ENCODE peak calls at places on chromosome 18, in eight cellular contexts. One of them, this sample, is unnamed.

GRCh38 chr18:73531601-73532000 is 616.0 kb downstream of the FBXO15 start:
- DNase-seq in Right ventricle myocardium superior: no peak
- DNase-seq in COR-L47: no peak
- DNase-seq in coronary artery: no peak
- DNase-seq in T-helper 1 cell: no peak
- DNase-seq in Kasumi-1: no peak
- DNase-seq in nucleus accumbens: no peak
- DNase-seq in IMR-90: no peak
- DNase-seq in this sample: no peak

GRCh38 chr18:56869189-56869777 is 218.1 kb downstream of the WDR7 start:
- DNase-seq in nucleus accumbens: peak
- DNase-seq in COR-L47: peak
- DNase-seq in T-helper 1 cell: no peak
- DNase-seq in Kasumi-1: peak
- DNase-seq in Right ventricle myocardium superior: no peak
- DNase-seq in coronary artery: no peak
- DNase-seq in IMR-90: peak
- DNase-seq in this sample: no peak

GRCh38 chr18:44826418-44827259 is 146.0 kb downstream of the SETBP1 start:
- DNase-seq in T-helper 1 cell: no peak
- DNase-seq in Kasumi-1: peak
- DNase-seq in COR-L47: peak
- DNase-seq in coronary artery: no peak
- DNase-seq in Right ventricle myocardium superior: peak
- DNase-seq in nucleus accumbens: peak
- DNase-seq in IMR-90: peak
- DNase-seq in this sample: peak

GRCh38 chr18:67520276-67521035 is 3.9 kb upstream of the DSEL start:
- DNase-seq in IMR-90: peak
- DNase-seq in coronary artery: no peak
- DNase-seq in T-helper 1 cell: no peak
- DNase-seq in Kasumi-1: no peak
- DNase-seq in COR-L47: no peak
- DNase-seq in nucleus accumbens: no peak
- DNase-seq in Right ventricle myocardium superior: no peak
- DNase-seq in this sample: no peak

GRCh38 chr18:62663731-62664336 is 51.5 kb upstream of the PHLPP1 start:
- DNase-seq in COR-L47: no peak
- DNase-seq in IMR-90: peak
- DNase-seq in Kasumi-1: no peak
- DNase-seq in T-helper 1 cell: no peak
- DNase-seq in Right ventricle myocardium superior: no peak
- DNase-seq in nucleus accumbens: no peak
- DNase-seq in coronary artery: no peak
- DNase-seq in this sample: no peak

GRCh38 chr18:79069792-79070151 is 578 bp downstream of the ATP9B start:
- DNase-seq in IMR-90: no peak
- DNase-seq in nucleus accumbens: no peak
- DNase-seq in COR-L47: no peak
- DNase-seq in T-helper 1 cell: no peak
- DNase-seq in coronary artery: no peak
- DNase-seq in Kasumi-1: peak
- DNase-seq in Right ventricle myocardium superior: no peak
- DNase-seq in this sample: no peak

GRCh38 chr18:51617167-51617566 is 419.7 kb upstream of the MEX3C start:
- DNase-seq in T-helper 1 cell: no peak
- DNase-seq in COR-L47: no peak
- DNase-seq in Right ventricle myocardium superior: no peak
- DNase-seq in nucleus accumbens: no peak
- DNase-seq in IMR-90: no peak
- DNase-seq in coronary artery: no peak
- DNase-seq in Kasumi-1: no peak
- DNase-seq in this sample: no peak

GRCh38 chr18:56248613-56249235 is 389.7 kb downstream of the TXNL1 start:
- DNase-seq in COR-L47: no peak
- DNase-seq in Right ventricle myocardium superior: no peak
- DNase-seq in T-helper 1 cell: no peak
- DNase-seq in IMR-90: no peak
- DNase-seq in nucleus accumbens: no peak
- DNase-seq in coronary artery: no peak
- DNase-seq in Kasumi-1: no peak
- DNase-seq in this sample: no peak

GRCh38 chr18:31274915-31275314 is 43.0 kb upstream of the DSG1 start:
- DNase-seq in Kasumi-1: no peak
- DNase-seq in coronary artery: no peak
- DNase-seq in COR-L47: peak
- DNase-seq in IMR-90: no peak
- DNase-seq in T-helper 1 cell: no peak
- DNase-seq in nucleus accumbens: no peak
- DNase-seq in Right ventricle myocardium superior: peak
- DNase-seq in this sample: peak

GRCh38 chr18:51051105-51051712 is 21.2 kb downstream of the SMAD4 start:
- DNase-seq in coronary artery: no peak
- DNase-seq in Kasumi-1: peak
- DNase-seq in T-helper 1 cell: no peak
- DNase-seq in Right ventricle myocardium superior: no peak
- DNase-seq in COR-L47: peak
- DNase-seq in nucleus accumbens: no peak
- DNase-seq in IMR-90: peak
- DNase-seq in this sample: no peak

GRCh38 chr18:2723207-2723606 is 67.7 kb downstream of the SMCHD1 start:
- DNase-seq in T-helper 1 cell: no peak
- DNase-seq in coronary artery: no peak
- DNase-seq in nucleus accumbens: no peak
- DNase-seq in IMR-90: peak
- DNase-seq in Kasumi-1: no peak
- DNase-seq in COR-L47: no peak
- DNase-seq in Right ventricle myocardium superior: no peak
- DNase-seq in this sample: no peak

GRCh38 chr18:70154591-70155194 is 50.8 kb downstream of the RTTN start:
- DNase-seq in T-helper 1 cell: no peak
- DNase-seq in IMR-90: peak
- DNase-seq in nucleus accumbens: no peak
- DNase-seq in Kasumi-1: no peak
- DNase-seq in coronary artery: no peak
- DNase-seq in Right ventricle myocardium superior: no peak
- DNase-seq in COR-L47: no peak
- DNase-seq in this sample: no peak

GRCh38 chr18:59008302-59008974 is 131.2 kb upstream of the SEC11C start:
- DNase-seq in Kasumi-1: no peak
- DNase-seq in IMR-90: peak
- DNase-seq in Right ventricle myocardium superior: no peak
- DNase-seq in nucleus accumbens: no peak
- DNase-seq in coronary artery: no peak
- DNase-seq in T-helper 1 cell: no peak
- DNase-seq in COR-L47: no peak
- DNase-seq in this sample: no peak

GRCh38 chr18:45837283-45838070 is 12.0 kb downstream of the SIGLEC15 start:
- DNase-seq in COR-L47: no peak
- DNase-seq in nucleus accumbens: no peak
- DNase-seq in Kasumi-1: peak
- DNase-seq in IMR-90: no peak
- DNase-seq in Right ventricle myocardium superior: peak
- DNase-seq in T-helper 1 cell: peak
- DNase-seq in coronary artery: no peak
- DNase-seq in this sample: peak

GRCh38 chr18:54233228-54233625 is 8.8 kb upstream of the MBD2 start:
- DNase-seq in Kasumi-1: no peak
- DNase-seq in IMR-90: no peak
- DNase-seq in nucleus accumbens: no peak
- DNase-seq in Right ventricle myocardium superior: no peak
- DNase-seq in COR-L47: no peak
- DNase-seq in coronary artery: no peak
- DNase-seq in T-helper 1 cell: no peak
- DNase-seq in this sample: no peak

GRCh38 chr18:35696307-35696706 is 114.8 kb downstream of the GALNT1 start:
- DNase-seq in nucleus accumbens: no peak
- DNase-seq in Kasumi-1: no peak
- DNase-seq in COR-L47: no peak
- DNase-seq in T-helper 1 cell: no peak
- DNase-seq in Right ventricle myocardium superior: no peak
- DNase-seq in coronary artery: no peak
- DNase-seq in IMR-90: peak
- DNase-seq in this sample: no peak

GRCh38 chr18:47184419-47185050 is 8.4 kb upstream of the IER3IP1 start:
- DNase-seq in Kasumi-1: no peak
- DNase-seq in COR-L47: peak
- DNase-seq in T-helper 1 cell: no peak
- DNase-seq in IMR-90: peak
- DNase-seq in Right ventricle myocardium superior: no peak
- DNase-seq in coronary artery: no peak
- DNase-seq in nucleus accumbens: no peak
- DNase-seq in this sample: no peak

GRCh38 chr18:10015941-10016819 is 102.4 kb downstream of the VAPA start:
- DNase-seq in coronary artery: no peak
- DNase-seq in T-helper 1 cell: no peak
- DNase-seq in Kasumi-1: no peak
- DNase-seq in nucleus accumbens: no peak
- DNase-seq in COR-L47: peak
- DNase-seq in IMR-90: peak
- DNase-seq in Right ventricle myocardium superior: no peak
- DNase-seq in this sample: no peak

GRCh38 chr18:31218671-31219383 is 56.2 kb upstream of the DSC1 start:
- DNase-seq in IMR-90: no peak
- DNase-seq in COR-L47: no peak
- DNase-seq in Kasumi-1: no peak
- DNase-seq in T-helper 1 cell: no peak
- DNase-seq in coronary artery: no peak
- DNase-seq in nucleus accumbens: no peak
- DNase-seq in Right ventricle myocardium superior: no peak
- DNase-seq in this sample: no peak

GRCh38 chr18:61992285-61992684 is 99.5 kb upstream of the RNF152 start:
- DNase-seq in Right ventricle myocardium superior: no peak
- DNase-seq in COR-L47: no peak
- DNase-seq in nucleus accumbens: no peak
- DNase-seq in coronary artery: no peak
- DNase-seq in T-helper 1 cell: no peak
- DNase-seq in IMR-90: peak
- DNase-seq in Kasumi-1: no peak
- DNase-seq in this sample: no peak

GRCh38 chr18:36653870-36654269 is 174.9 kb downstream of the TPGS2 start:
- DNase-seq in IMR-90: no peak
- DNase-seq in Right ventricle myocardium superior: no peak
- DNase-seq in COR-L47: no peak
- DNase-seq in Kasumi-1: no peak
- DNase-seq in coronary artery: no peak
- DNase-seq in nucleus accumbens: no peak
- DNase-seq in T-helper 1 cell: no peak
- DNase-seq in this sample: no peak

GRCh38 chr18:37617623-37618022 is 52.0 kb upstream of the CELF4 start:
- DNase-seq in T-helper 1 cell: no peak
- DNase-seq in IMR-90: no peak
- DNase-seq in Right ventricle myocardium superior: no peak
- DNase-seq in nucleus accumbens: no peak
- DNase-seq in COR-L47: peak
- DNase-seq in Kasumi-1: no peak
- DNase-seq in coronary artery: no peak
- DNase-seq in this sample: no peak

GRCh38 chr18:27772081-27772480 is 404.8 kb downstream of the CDH2 start:
- DNase-seq in COR-L47: no peak
- DNase-seq in Kasumi-1: no peak
- DNase-seq in Right ventricle myocardium superior: no peak
- DNase-seq in T-helper 1 cell: no peak
- DNase-seq in nucleus accumbens: no peak
- DNase-seq in coronary artery: no peak
- DNase-seq in IMR-90: no peak
- DNase-seq in this sample: no peak

GRCh38 chr18:13398631-13399030 is 180.1 kb downstream of the LDLRAD4 start:
- DNase-seq in nucleus accumbens: no peak
- DNase-seq in T-helper 1 cell: no peak
- DNase-seq in IMR-90: no peak
- DNase-seq in COR-L47: no peak
- DNase-seq in Right ventricle myocardium superior: no peak
- DNase-seq in Kasumi-1: no peak
- DNase-seq in coronary artery: no peak
- DNase-seq in this sample: no peak

GRCh38 chr18:75111673-75112485 is 97.1 kb downstream of the PTGR3 start:
- DNase-seq in COR-L47: peak
- DNase-seq in T-helper 1 cell: no peak
- DNase-seq in Right ventricle myocardium superior: no peak
- DNase-seq in nucleus accumbens: no peak
- DNase-seq in coronary artery: peak
- DNase-seq in Kasumi-1: no peak
- DNase-seq in IMR-90: peak
- DNase-seq in this sample: no peak

GRCh38 chr18:39523281-39523680 is 1957.7 kb upstream of the CELF4 start:
- DNase-seq in nucleus accumbens: no peak
- DNase-seq in Kasumi-1: no peak
- DNase-seq in COR-L47: no peak
- DNase-seq in coronary artery: no peak
- DNase-seq in Right ventricle myocardium superior: no peak
- DNase-seq in IMR-90: peak
- DNase-seq in T-helper 1 cell: no peak
- DNase-seq in this sample: no peak

GRCh38 chr18:11994708-11995444 is 13.6 kb downstream of the IMPA2 start:
- DNase-seq in IMR-90: peak
- DNase-seq in COR-L47: no peak
- DNase-seq in Kasumi-1: no peak
- DNase-seq in nucleus accumbens: no peak
- DNase-seq in Right ventricle myocardium superior: no peak
- DNase-seq in T-helper 1 cell: no peak
- DNase-seq in coronary artery: no peak
- DNase-seq in this sample: no peak

GRCh38 chr18:77374106-77374505 is 124.5 kb downstream of the GALR1 start:
- DNase-seq in nucleus accumbens: no peak
- DNase-seq in T-helper 1 cell: no peak
- DNase-seq in Right ventricle myocardium superior: peak
- DNase-seq in COR-L47: no peak
- DNase-seq in Kasumi-1: no peak
- DNase-seq in IMR-90: no peak
- DNase-seq in coronary artery: no peak
- DNase-seq in this sample: peak

GRCh38 chr18:22165049-22165602 is 4.3 kb upstream of the GATA6 start:
- DNase-seq in COR-L47: no peak
- DNase-seq in nucleus accumbens: no peak
- DNase-seq in Right ventricle myocardium superior: no peak
- DNase-seq in IMR-90: no peak
- DNase-seq in coronary artery: no peak
- DNase-seq in T-helper 1 cell: no peak
- DNase-seq in Kasumi-1: no peak
- DNase-seq in this sample: peak

GRCh38 chr18:64693756-64694155 is 544.9 kb upstream of the LINC00305 start:
- DNase-seq in COR-L47: no peak
- DNase-seq in IMR-90: no peak
- DNase-seq in Right ventricle myocardium superior: no peak
- DNase-seq in coronary artery: no peak
- DNase-seq in Kasumi-1: no peak
- DNase-seq in nucleus accumbens: no peak
- DNase-seq in T-helper 1 cell: no peak
- DNase-seq in this sample: no peak

GRCh38 chr18:48052291-48052840 is 121.9 kb upstream of the SMAD2 start:
- DNase-seq in coronary artery: no peak
- DNase-seq in IMR-90: no peak
- DNase-seq in nucleus accumbens: no peak
- DNase-seq in Right ventricle myocardium superior: no peak
- DNase-seq in Kasumi-1: no peak
- DNase-seq in COR-L47: no peak
- DNase-seq in T-helper 1 cell: no peak
- DNase-seq in this sample: no peak

GRCh38 chr18:58569490-58569911 is 59.4 kb downstream of the ALPK2 start:
- DNase-seq in T-helper 1 cell: no peak
- DNase-seq in IMR-90: no peak
- DNase-seq in Kasumi-1: no peak
- DNase-seq in Right ventricle myocardium superior: no peak
- DNase-seq in coronary artery: no peak
- DNase-seq in nucleus accumbens: no peak
- DNase-seq in COR-L47: no peak
- DNase-seq in this sample: no peak

GRCh38 chr18:3411854-3412268 is 38.1 kb upstream of the TGIF1 start:
- DNase-seq in Kasumi-1: no peak
- DNase-seq in T-helper 1 cell: peak
- DNase-seq in nucleus accumbens: no peak
- DNase-seq in IMR-90: no peak
- DNase-seq in COR-L47: no peak
- DNase-seq in coronary artery: no peak
- DNase-seq in Right ventricle myocardium superior: peak
- DNase-seq in this sample: peak

This sample was measured in right cardiac atrium.